ENCODE peak calls at places on chromosomes 5 and 9, in six cellular contexts. One of them, this sample, is unnamed.

GRCh38 chr5:176597417-176598389 is 12.3 kb downstream of the GPRIN1 start:
- DNase-seq in activated CD4-positive, alpha-beta T cell treated with anti-CD3 and anti-CD28 coated beads, Interleukin-2, amount 10 ng/mL, durations not matched to agents 7 days and 5 days: no peak
- DNase-seq in sciatic nerve: no peak
- DNase-seq in ACHN: no peak
- DNase-seq in NCI-H2081: no peak
- DNase-seq in NCI-H774: no peak
- DNase-seq in this sample: no peak

GRCh38 chr9:124780060-124780756 is 3.3 kb downstream of the OLFML2A start:
- DNase-seq in NCI-H2081: no peak
- DNase-seq in sciatic nerve: peak
- DNase-seq in NCI-H774: no peak
- DNase-seq in activated CD4-positive, alpha-beta T cell treated with anti-CD3 and anti-CD28 coated beads, Interleukin-2, amount 10 ng/mL, durations not matched to agents 7 days and 5 days: no peak
- DNase-seq in ACHN: no peak
- DNase-seq in this sample: peak

GRCh38 chr5:59445741-59446140 is 447.8 kb downstream of the PDE4D start:
- DNase-seq in NCI-H774: no peak
- DNase-seq in NCI-H2081: no peak
- DNase-seq in activated CD4-positive, alpha-beta T cell treated with anti-CD3 and anti-CD28 coated beads, Interleukin-2, amount 10 ng/mL, durations not matched to agents 7 days and 5 days: no peak
- DNase-seq in ACHN: peak
- DNase-seq in sciatic nerve: no peak
- DNase-seq in this sample: no peak

GRCh38 chr5:54884195-54884536 is 101.2 kb downstream of the ESM1 start:
- DNase-seq in sciatic nerve: no peak
- DNase-seq in ACHN: no peak
- DNase-seq in NCI-H2081: no peak
- DNase-seq in activated CD4-positive, alpha-beta T cell treated with anti-CD3 and anti-CD28 coated beads, Interleukin-2, amount 10 ng/mL, durations not matched to agents 7 days and 5 days: no peak
- DNase-seq in NCI-H774: no peak
- DNase-seq in this sample: no peak

GRCh38 chr9:88388203-88388885 is at the start of gene SPIN1:
- DNase-seq in activated CD4-positive, alpha-beta T cell treated with anti-CD3 and anti-CD28 coated beads, Interleukin-2, amount 10 ng/mL, durations not matched to agents 7 days and 5 days: peak
- DNase-seq in ACHN: peak
- DNase-seq in sciatic nerve: peak
- DNase-seq in NCI-H774: peak
- DNase-seq in NCI-H2081: peak
- DNase-seq in this sample: peak

GRCh38 chr5:38500861-38501260 is 55.6 kb downstream of the LIFR start:
- DNase-seq in sciatic nerve: no peak
- DNase-seq in activated CD4-positive, alpha-beta T cell treated with anti-CD3 and anti-CD28 coated beads, Interleukin-2, amount 10 ng/mL, durations not matched to agents 7 days and 5 days: no peak
- DNase-seq in NCI-H2081: no peak
- DNase-seq in ACHN: peak
- DNase-seq in NCI-H774: no peak
- DNase-seq in this sample: no peak

GRCh38 chr5:916441-917293 is 24.0 kb downstream of the TRIP13 start:
- DNase-seq in ACHN: no peak
- DNase-seq in NCI-H2081: no peak
- DNase-seq in sciatic nerve: peak
- DNase-seq in activated CD4-positive, alpha-beta T cell treated with anti-CD3 and anti-CD28 coated beads, Interleukin-2, amount 10 ng/mL, durations not matched to agents 7 days and 5 days: no peak
- DNase-seq in NCI-H774: no peak
- DNase-seq in this sample: no peak

GRCh38 chr5:137032929-137033328 is 466.2 kb downstream of the SPOCK1 start:
- DNase-seq in sciatic nerve: no peak
- DNase-seq in NCI-H774: no peak
- DNase-seq in activated CD4-positive, alpha-beta T cell treated with anti-CD3 and anti-CD28 coated beads, Interleukin-2, amount 10 ng/mL, durations not matched to agents 7 days and 5 days: no peak
- DNase-seq in NCI-H2081: no peak
- DNase-seq in ACHN: no peak
- DNase-seq in this sample: no peak

GRCh38 chr9:83440641-83441040 is 97.6 kb downstream of the FRMD3 start:
- DNase-seq in ACHN: no peak
- DNase-seq in sciatic nerve: no peak
- DNase-seq in NCI-H774: no peak
- DNase-seq in activated CD4-positive, alpha-beta T cell treated with anti-CD3 and anti-CD28 coated beads, Interleukin-2, amount 10 ng/mL, durations not matched to agents 7 days and 5 days: no peak
- DNase-seq in NCI-H2081: no peak
- DNase-seq in this sample: no peak

GRCh38 chr5:66527478-66527877 is 68.7 kb upstream of the MAST4 start:
- DNase-seq in NCI-H774: no peak
- DNase-seq in activated CD4-positive, alpha-beta T cell treated with anti-CD3 and anti-CD28 coated beads, Interleukin-2, amount 10 ng/mL, durations not matched to agents 7 days and 5 days: no peak
- DNase-seq in sciatic nerve: no peak
- DNase-seq in ACHN: no peak
- DNase-seq in NCI-H2081: no peak
- DNase-seq in this sample: no peak

GRCh38 chr9:10008101-10008799 is 604.6 kb downstream of the PTPRD start:
- DNase-seq in NCI-H2081: no peak
- DNase-seq in NCI-H774: no peak
- DNase-seq in sciatic nerve: no peak
- DNase-seq in ACHN: no peak
- DNase-seq in activated CD4-positive, alpha-beta T cell treated with anti-CD3 and anti-CD28 coated beads, Interleukin-2, amount 10 ng/mL, durations not matched to agents 7 days and 5 days: no peak
- DNase-seq in this sample: no peak

GRCh38 chr5:52685621-52686370 is 101.9 kb upstream of the ITGA1 start:
- DNase-seq in NCI-H774: no peak
- DNase-seq in NCI-H2081: no peak
- DNase-seq in activated CD4-positive, alpha-beta T cell treated with anti-CD3 and anti-CD28 coated beads, Interleukin-2, amount 10 ng/mL, durations not matched to agents 7 days and 5 days: no peak
- DNase-seq in sciatic nerve: no peak
- DNase-seq in ACHN: peak
- DNase-seq in this sample: no peak

GRCh38 chr9:20728493-20729220 is 44.6 kb downstream of the FOCAD start:
- DNase-seq in ACHN: no peak
- DNase-seq in NCI-H2081: peak
- DNase-seq in NCI-H774: no peak
- DNase-seq in sciatic nerve: no peak
- DNase-seq in activated CD4-positive, alpha-beta T cell treated with anti-CD3 and anti-CD28 coated beads, Interleukin-2, amount 10 ng/mL, durations not matched to agents 7 days and 5 days: no peak
- DNase-seq in this sample: no peak

GRCh38 chr5:164002214-164002613 is 496.8 kb downstream of the MAT2B start:
- DNase-seq in NCI-H774: no peak
- DNase-seq in activated CD4-positive, alpha-beta T cell treated with anti-CD3 and anti-CD28 coated beads, Interleukin-2, amount 10 ng/mL, durations not matched to agents 7 days and 5 days: no peak
- DNase-seq in NCI-H2081: no peak
- DNase-seq in ACHN: no peak
- DNase-seq in sciatic nerve: no peak
- DNase-seq in this sample: no peak

GRCh38 chr5:97547414-97547813 is 364.4 kb upstream of the RIOK2 start:
- DNase-seq in activated CD4-positive, alpha-beta T cell treated with anti-CD3 and anti-CD28 coated beads, Interleukin-2, amount 10 ng/mL, durations not matched to agents 7 days and 5 days: no peak
- DNase-seq in NCI-H2081: no peak
- DNase-seq in NCI-H774: no peak
- DNase-seq in sciatic nerve: no peak
- DNase-seq in ACHN: no peak
- DNase-seq in this sample: no peak

GRCh38 chr5:71658916-71659661 is 60.0 kb upstream of the CARTPT start:
- DNase-seq in sciatic nerve: no peak
- DNase-seq in NCI-H2081: no peak
- DNase-seq in NCI-H774: no peak
- DNase-seq in ACHN: peak
- DNase-seq in activated CD4-positive, alpha-beta T cell treated with anti-CD3 and anti-CD28 coated beads, Interleukin-2, amount 10 ng/mL, durations not matched to agents 7 days and 5 days: no peak
- DNase-seq in this sample: no peak

GRCh38 chr9:92664394-92665152 is 5.4 kb downstream of the IPPK start:
- DNase-seq in NCI-H774: no peak
- DNase-seq in NCI-H2081: peak
- DNase-seq in sciatic nerve: no peak
- DNase-seq in ACHN: no peak
- DNase-seq in activated CD4-positive, alpha-beta T cell treated with anti-CD3 and anti-CD28 coated beads, Interleukin-2, amount 10 ng/mL, durations not matched to agents 7 days and 5 days: peak
- DNase-seq in this sample: peak

GRCh38 chr5:65126192-65126591 is 355.5 kb downstream of the ADAMTS6 start:
- DNase-seq in NCI-H774: no peak
- DNase-seq in ACHN: no peak
- DNase-seq in activated CD4-positive, alpha-beta T cell treated with anti-CD3 and anti-CD28 coated beads, Interleukin-2, amount 10 ng/mL, durations not matched to agents 7 days and 5 days: no peak
- DNase-seq in NCI-H2081: peak
- DNase-seq in sciatic nerve: no peak
- DNase-seq in this sample: no peak

GRCh38 chr5:43702815-43703214 is 99.8 kb downstream of the NNT start:
- DNase-seq in sciatic nerve: no peak
- DNase-seq in activated CD4-positive, alpha-beta T cell treated with anti-CD3 and anti-CD28 coated beads, Interleukin-2, amount 10 ng/mL, durations not matched to agents 7 days and 5 days: no peak
- DNase-seq in ACHN: no peak
- DNase-seq in NCI-H774: peak
- DNase-seq in NCI-H2081: peak
- DNase-seq in this sample: no peak

GRCh38 chr9:4160284-4160683 is 139.6 kb downstream of the GLIS3 start:
- DNase-seq in ACHN: no peak
- DNase-seq in sciatic nerve: no peak
- DNase-seq in NCI-H2081: no peak
- DNase-seq in NCI-H774: no peak
- DNase-seq in activated CD4-positive, alpha-beta T cell treated with anti-CD3 and anti-CD28 coated beads, Interleukin-2, amount 10 ng/mL, durations not matched to agents 7 days and 5 days: no peak
- DNase-seq in this sample: no peak

GRCh38 chr9:121699271-121700164 is 48.1 kb downstream of the DAB2IP start:
- DNase-seq in activated CD4-positive, alpha-beta T cell treated with anti-CD3 and anti-CD28 coated beads, Interleukin-2, amount 10 ng/mL, durations not matched to agents 7 days and 5 days: peak
- DNase-seq in NCI-H2081: peak
- DNase-seq in ACHN: peak
- DNase-seq in NCI-H774: peak
- DNase-seq in sciatic nerve: peak
- DNase-seq in this sample: peak

GRCh38 chr9:12463641-12464040 is 229.5 kb upstream of the TYRP1 start:
- DNase-seq in NCI-H2081: no peak
- DNase-seq in NCI-H774: no peak
- DNase-seq in activated CD4-positive, alpha-beta T cell treated with anti-CD3 and anti-CD28 coated beads, Interleukin-2, amount 10 ng/mL, durations not matched to agents 7 days and 5 days: no peak
- DNase-seq in sciatic nerve: no peak
- DNase-seq in ACHN: no peak
- DNase-seq in this sample: no peak

GRCh38 chr5:52947851-52948250 is 41.3 kb upstream of the ITGA2 start:
- DNase-seq in activated CD4-positive, alpha-beta T cell treated with anti-CD3 and anti-CD28 coated beads, Interleukin-2, amount 10 ng/mL, durations not matched to agents 7 days and 5 days: no peak
- DNase-seq in NCI-H774: no peak
- DNase-seq in NCI-H2081: no peak
- DNase-seq in sciatic nerve: no peak
- DNase-seq in ACHN: no peak
- DNase-seq in this sample: no peak

GRCh38 chr9:86354048-86354881 is at the start of gene TUT7:
- DNase-seq in NCI-H2081: peak
- DNase-seq in activated CD4-positive, alpha-beta T cell treated with anti-CD3 and anti-CD28 coated beads, Interleukin-2, amount 10 ng/mL, durations not matched to agents 7 days and 5 days: peak
- DNase-seq in NCI-H774: peak
- DNase-seq in ACHN: peak
- DNase-seq in sciatic nerve: peak
- DNase-seq in this sample: peak

GRCh38 chr9:98943682-98944129 is at the start of gene COL15A1:
- DNase-seq in NCI-H774: no peak
- DNase-seq in activated CD4-positive, alpha-beta T cell treated with anti-CD3 and anti-CD28 coated beads, Interleukin-2, amount 10 ng/mL, durations not matched to agents 7 days and 5 days: no peak
- DNase-seq in ACHN: no peak
- DNase-seq in sciatic nerve: no peak
- DNase-seq in NCI-H2081: no peak
- DNase-seq in this sample: no peak

GRCh38 chr5:78594946-78595921 is 53.3 kb downstream of the LHFPL2 start:
- DNase-seq in NCI-H774: no peak
- DNase-seq in sciatic nerve: no peak
- DNase-seq in activated CD4-positive, alpha-beta T cell treated with anti-CD3 and anti-CD28 coated beads, Interleukin-2, amount 10 ng/mL, durations not matched to agents 7 days and 5 days: no peak
- DNase-seq in ACHN: peak
- DNase-seq in NCI-H2081: no peak
- DNase-seq in this sample: no peak

GRCh38 chr5:93611900-93612898 is 29.2 kb downstream of the NR2F1 start:
- DNase-seq in NCI-H2081: no peak
- DNase-seq in ACHN: peak
- DNase-seq in activated CD4-positive, alpha-beta T cell treated with anti-CD3 and anti-CD28 coated beads, Interleukin-2, amount 10 ng/mL, durations not matched to agents 7 days and 5 days: no peak
- DNase-seq in NCI-H774: no peak
- DNase-seq in sciatic nerve: peak
- DNase-seq in this sample: no peak

GRCh38 chr9:382383-382782 is 167.7 kb downstream of the DOCK8 start:
- DNase-seq in activated CD4-positive, alpha-beta T cell treated with anti-CD3 and anti-CD28 coated beads, Interleukin-2, amount 10 ng/mL, durations not matched to agents 7 days and 5 days: no peak
- DNase-seq in sciatic nerve: no peak
- DNase-seq in NCI-H2081: no peak
- DNase-seq in NCI-H774: no peak
- DNase-seq in ACHN: no peak
- DNase-seq in this sample: no peak

GRCh38 chr5:147450596-147450995 is 59.3 kb downstream of the DPYSL3 start:
- DNase-seq in activated CD4-positive, alpha-beta T cell treated with anti-CD3 and anti-CD28 coated beads, Interleukin-2, amount 10 ng/mL, durations not matched to agents 7 days and 5 days: no peak
- DNase-seq in NCI-H2081: no peak
- DNase-seq in sciatic nerve: no peak
- DNase-seq in NCI-H774: no peak
- DNase-seq in ACHN: no peak
- DNase-seq in this sample: no peak

GRCh38 chr5:172939045-172939444 is 20.2 kb upstream of the RPL26L1 start:
- DNase-seq in NCI-H774: no peak
- DNase-seq in sciatic nerve: no peak
- DNase-seq in activated CD4-positive, alpha-beta T cell treated with anti-CD3 and anti-CD28 coated beads, Interleukin-2, amount 10 ng/mL, durations not matched to agents 7 days and 5 days: no peak
- DNase-seq in NCI-H2081: peak
- DNase-seq in ACHN: peak
- DNase-seq in this sample: no peak

GRCh38 chr5:131218392-131218791 is 45.5 kb upstream of the CDC42SE2 start:
- DNase-seq in sciatic nerve: no peak
- DNase-seq in NCI-H2081: no peak
- DNase-seq in ACHN: no peak
- DNase-seq in NCI-H774: no peak
- DNase-seq in activated CD4-positive, alpha-beta T cell treated with anti-CD3 and anti-CD28 coated beads, Interleukin-2, amount 10 ng/mL, durations not matched to agents 7 days and 5 days: no peak
- DNase-seq in this sample: no peak

GRCh38 chr9:84513473-84513872 is 156.1 kb upstream of the NTRK2 start:
- DNase-seq in NCI-H2081: no peak
- DNase-seq in sciatic nerve: no peak
- DNase-seq in ACHN: no peak
- DNase-seq in NCI-H774: no peak
- DNase-seq in activated CD4-positive, alpha-beta T cell treated with anti-CD3 and anti-CD28 coated beads, Interleukin-2, amount 10 ng/mL, durations not matched to agents 7 days and 5 days: no peak
- DNase-seq in this sample: no peak

GRCh38 chr5:56917534-56917933 is 8.1 kb downstream of the SETD9 start:
- DNase-seq in activated CD4-positive, alpha-beta T cell treated with anti-CD3 and anti-CD28 coated beads, Interleukin-2, amount 10 ng/mL, durations not matched to agents 7 days and 5 days: no peak
- DNase-seq in NCI-H774: no peak
- DNase-seq in sciatic nerve: no peak
- DNase-seq in NCI-H2081: no peak
- DNase-seq in ACHN: no peak
- DNase-seq in this sample: no peak

GRCh38 chr9:102499468-102499867 is 495.7 kb upstream of the CYLC2 start:
- DNase-seq in NCI-H774: no peak
- DNase-seq in activated CD4-positive, alpha-beta T cell treated with anti-CD3 and anti-CD28 coated beads, Interleukin-2, amount 10 ng/mL, durations not matched to agents 7 days and 5 days: no peak
- DNase-seq in sciatic nerve: no peak
- DNase-seq in ACHN: no peak
- DNase-seq in NCI-H2081: no peak
- DNase-seq in this sample: no peak

GRCh38 chr5:181170996-181171395 is 23.6 kb downstream of the OR2V2 start:
- DNase-seq in activated CD4-positive, alpha-beta T cell treated with anti-CD3 and anti-CD28 coated beads, Interleukin-2, amount 10 ng/mL, durations not matched to agents 7 days and 5 days: no peak
- DNase-seq in sciatic nerve: no peak
- DNase-seq in NCI-H774: no peak
- DNase-seq in ACHN: peak
- DNase-seq in NCI-H2081: no peak
- DNase-seq in this sample: no peak

GRCh38 chr5:66669086-66669861 is 73.1 kb downstream of the MAST4 start:
- DNase-seq in ACHN: no peak
- DNase-seq in activated CD4-positive, alpha-beta T cell treated with anti-CD3 and anti-CD28 coated beads, Interleukin-2, amount 10 ng/mL, durations not matched to agents 7 days and 5 days: no peak
- DNase-seq in NCI-H2081: no peak
- DNase-seq in NCI-H774: no peak
- DNase-seq in sciatic nerve: no peak
- DNase-seq in this sample: no peak

GRCh38 chr5:158117467-158118165 is 258.7 kb upstream of the CLINT1 start:
- DNase-seq in activated CD4-positive, alpha-beta T cell treated with anti-CD3 and anti-CD28 coated beads, Interleukin-2, amount 10 ng/mL, durations not matched to agents 7 days and 5 days: no peak
- DNase-seq in ACHN: no peak
- DNase-seq in NCI-H2081: no peak
- DNase-seq in sciatic nerve: no peak
- DNase-seq in NCI-H774: no peak
- DNase-seq in this sample: no peak

GRCh38 chr5:142717582-142718215 is 31.8 kb upstream of the FGF1 start:
- DNase-seq in NCI-H2081: peak
- DNase-seq in NCI-H774: peak
- DNase-seq in ACHN: peak
- DNase-seq in sciatic nerve: no peak
- DNase-seq in activated CD4-positive, alpha-beta T cell treated with anti-CD3 and anti-CD28 coated beads, Interleukin-2, amount 10 ng/mL, durations not matched to agents 7 days and 5 days: peak
- DNase-seq in this sample: no peak